ENCODE peak calls at places on chromosome 1, in nine cellular contexts. One of them, this sample, is unnamed.

GRCh38 chr1:154434346-154435075 is 29.4 kb downstream of the IL6R start:
- DNase-seq in H4: no peak
- DNase-seq in Panc1: no peak
- DNase-seq in cerebellar cortex: peak; percentile 9
- DNase-seq in activated CD4-positive, alpha-beta T cell treated with anti-CD3 and anti-CD28 coated beads, Interleukin-2, amount 10 ng/mL, durations not matched to agents 7 days and 5 days: no peak
- DNase-seq in mucosa of descending colon: peak; percentile 74
- DNase-seq in aorta: peak; percentile 87
- DNase-seq in NCI-H2081 treated with DMSO at 0.1 percent for 48 hours: no peak
- DNase-seq in glutamatergic neuron: no peak
- DNase-seq in this sample: no peak

GRCh38 chr1:10796029-10796944 is at the start of gene CASZ1:
- DNase-seq in cerebellar cortex: peak; percentile 69
- DNase-seq in activated CD4-positive, alpha-beta T cell treated with anti-CD3 and anti-CD28 coated beads, Interleukin-2, amount 10 ng/mL, durations not matched to agents 7 days and 5 days: no peak
- DNase-seq in mucosa of descending colon: peak; percentile 87
- DNase-seq in Panc1: peak; percentile 62
- DNase-seq in H4: peak; percentile 75
- DNase-seq in NCI-H2081 treated with DMSO at 0.1 percent for 48 hours: peak; percentile 50
- DNase-seq in glutamatergic neuron: peak; percentile 93
- DNase-seq in aorta: peak; percentile 91
- DNase-seq in this sample: no peak

GRCh38 chr1:6259491-6260362 is 1.2 kb downstream of the GPR153 start:
- DNase-seq in NCI-H2081 treated with DMSO at 0.1 percent for 48 hours: no peak
- DNase-seq in H4: peak; percentile 33
- DNase-seq in cerebellar cortex: peak; percentile 64
- DNase-seq in aorta: peak; percentile 92
- DNase-seq in Panc1: no peak
- DNase-seq in mucosa of descending colon: peak; percentile 87
- DNase-seq in glutamatergic neuron: peak; percentile 82
- DNase-seq in activated CD4-positive, alpha-beta T cell treated with anti-CD3 and anti-CD28 coated beads, Interleukin-2, amount 10 ng/mL, durations not matched to agents 7 days and 5 days: peak; percentile 85
- DNase-seq in this sample: peak; percentile 80

GRCh38 chr1:94962745-94963265 is 35.9 kb upstream of the CNN3 start:
- DNase-seq in NCI-H2081 treated with DMSO at 0.1 percent for 48 hours: no peak
- DNase-seq in activated CD4-positive, alpha-beta T cell treated with anti-CD3 and anti-CD28 coated beads, Interleukin-2, amount 10 ng/mL, durations not matched to agents 7 days and 5 days: peak; percentile 54
- DNase-seq in Panc1: no peak
- DNase-seq in mucosa of descending colon: peak; percentile 68
- DNase-seq in glutamatergic neuron: no peak
- DNase-seq in cerebellar cortex: peak; percentile 26
- DNase-seq in aorta: no peak
- DNase-seq in H4: peak; percentile 30
- DNase-seq in this sample: no peak

GRCh38 chr1:25990702-25991395 is 7.0 kb downstream of the PAFAH2 start:
- DNase-seq in aorta: no peak
- DNase-seq in NCI-H2081 treated with DMSO at 0.1 percent for 48 hours: no peak
- DNase-seq in Panc1: no peak
- DNase-seq in activated CD4-positive, alpha-beta T cell treated with anti-CD3 and anti-CD28 coated beads, Interleukin-2, amount 10 ng/mL, durations not matched to agents 7 days and 5 days: peak; percentile 62
- DNase-seq in mucosa of descending colon: no peak
- DNase-seq in H4: no peak
- DNase-seq in glutamatergic neuron: no peak
- DNase-seq in cerebellar cortex: no peak
- DNase-seq in this sample: no peak

GRCh38 chr1:97906567-97907228 is 14.1 kb downstream of the DPYD start:
- DNase-seq in mucosa of descending colon: no peak
- DNase-seq in H4: peak; percentile 81
- DNase-seq in NCI-H2081 treated with DMSO at 0.1 percent for 48 hours: no peak
- DNase-seq in aorta: peak; percentile 73
- DNase-seq in glutamatergic neuron: no peak
- DNase-seq in Panc1: no peak
- DNase-seq in activated CD4-positive, alpha-beta T cell treated with anti-CD3 and anti-CD28 coated beads, Interleukin-2, amount 10 ng/mL, durations not matched to agents 7 days and 5 days: no peak
- DNase-seq in cerebellar cortex: no peak
- DNase-seq in this sample: no peak

GRCh38 chr1:56411484-56412180 is 167.7 kb downstream of the PLPP3 start:
- DNase-seq in H4: no peak
- DNase-seq in aorta: peak; percentile 84
- DNase-seq in glutamatergic neuron: no peak
- DNase-seq in NCI-H2081 treated with DMSO at 0.1 percent for 48 hours: no peak
- DNase-seq in mucosa of descending colon: no peak
- DNase-seq in Panc1: no peak
- DNase-seq in activated CD4-positive, alpha-beta T cell treated with anti-CD3 and anti-CD28 coated beads, Interleukin-2, amount 10 ng/mL, durations not matched to agents 7 days and 5 days: no peak
- DNase-seq in cerebellar cortex: no peak
- DNase-seq in this sample: no peak

GRCh38 chr1:41718444-41719028 is 200.2 kb downstream of the HIVEP3 start:
- DNase-seq in NCI-H2081 treated with DMSO at 0.1 percent for 48 hours: no peak
- DNase-seq in mucosa of descending colon: no peak
- DNase-seq in activated CD4-positive, alpha-beta T cell treated with anti-CD3 and anti-CD28 coated beads, Interleukin-2, amount 10 ng/mL, durations not matched to agents 7 days and 5 days: no peak
- DNase-seq in glutamatergic neuron: no peak
- DNase-seq in H4: no peak
- DNase-seq in aorta: no peak
- DNase-seq in cerebellar cortex: no peak
- DNase-seq in Panc1: no peak
- DNase-seq in this sample: no peak